ENCODE peak calls at places on chromosomes 3 and 15, in nine cellular contexts. W is fibroblast of villous mesenchyme; R is uterus; U is activated CD4-positive, CD25-positive, alpha-beta regulatory T cell treated with anti-CD3 and anti-CD28 coated beads, Interleukin-2, amount 50 U/mL, for 72 hours; Y is lower lobe of right lung; K is Right ventricle myocardium superior; P is T-helper 9 cell; E is NCI-H1092 treated with DMSO at 0.1 percent for 48 hours; M is HS-5. D is an unnamed sample.

GRCh38 chr3:114293846-114294245 is at the start of gene TIGIT:
- DNase-seq in W (no peak), R (no peak), U (peak), Y (no peak), K (no peak), P (no peak), E (no peak), M (no peak), D (no peak)

GRCh38 chr3:142259359-142259758 is 34.0 kb upstream of the GK5 start:
- DNase-seq in W (no peak), R (no peak), U (no peak), Y (no peak), K (no peak), P (no peak), E (no peak), M (no peak), D (no peak)

GRCh38 chr15:87269566-87269965 is 987.0 kb downstream of the NTRK3 start:
- DNase-seq in W (no peak), R (no peak), U (no peak), Y (no peak), K (no peak), P (no peak), E (no peak), M (peak), D (no peak)

GRCh38 chr3:153925826-153926514 is 195.2 kb upstream of the ARHGEF26 start:
- DNase-seq in W (peak), R (no peak), U (no peak), Y (no peak), K (no peak), P (no peak), E (no peak), M (no peak), D (no peak)

GRCh38 chr3:139216958-139217357 is 126.9 kb upstream of the MRPS22 start:
- DNase-seq in W (no peak), R (no peak), U (no peak), Y (no peak), K (no peak), P (no peak), E (no peak), M (no peak), D (no peak)

GRCh38 chr3:99534951-99535704 is 103.3 kb upstream of the COL8A1 start:
- DNase-seq in W (peak), R (no peak), U (no peak), Y (peak), K (no peak), P (no peak), E (no peak), M (peak), D (no peak)

GRCh38 chr3:62183087-62183486 is 190.3 kb downstream of the FEZF2 start:
- DNase-seq in W (no peak), R (no peak), U (no peak), Y (no peak), K (peak), P (no peak), E (no peak), M (no peak), D (no peak)

GRCh38 chr15:51366911-51367310 is 25.5 kb downstream of the GLDN start:
- DNase-seq in W (peak), R (peak), U (no peak), Y (no peak), K (no peak), P (no peak), E (no peak), M (no peak), D (no peak)

GRCh38 chr3:42247576-42248027 is 18.4 kb downstream of the CCK start:
- DNase-seq in W (peak), R (no peak), U (peak), Y (no peak), K (peak), P (peak), E (peak), M (no peak), D (peak)

GRCh38 chr15:47820047-47820779 is 102.9 kb downstream of the SEMA6D start:
- DNase-seq in W (peak), R (no peak), U (no peak), Y (no peak), K (no peak), P (no peak), E (no peak), M (peak), D (no peak)

GRCh38 chr3:169811606-169812123 is 1.0 kb upstream of the LRRIQ4 start:
- DNase-seq in W (peak), R (no peak), U (no peak), Y (no peak), K (no peak), P (no peak), E (peak), M (peak), D (no peak)